ENCODE peak calls at places on chromosomes 2 and 18, in seven cellular contexts. W, A, Z, C, Q, J and T are unnamed samples. For H3K27me3 and H3K36me3, the result is how much of the 10 kb centered on the place peaks cover.

GRCh38 chr18:1306641-1307040 is 402.0 kb downstream of the ADCYAP1 start:
- DNase-seq in W (no peak), A (no peak), Z (no peak), C (no peak), Q (no peak), J (no peak), T (no peak)

GRCh38 chr2:219991116-219991515 is 363.7 kb downstream of the SLC4A3 start:
- DNase-seq in W (no peak), A (no peak), Z (no peak), C (no peak), Q (no peak), J (no peak), T (no peak)

GRCh38 chr18:14577971-14578370 is 34.6 kb upstream of the POTEC start:
- DNase-seq in W (no peak), A (no peak), Z (no peak), C (no peak), Q (no peak), J (no peak), T (no peak)

GRCh38 chr18:13455960-13456471 is 237.5 kb downstream of the LDLRAD4 start:
- DNase-seq in W (no peak), A (no peak), Z (no peak), C (no peak), Q (no peak), J (peak), T (no peak)

GRCh38 chr2:237486819-237487448 is at the start of gene MLPH:
- DNase-seq in W (peak), A (no peak), Z (no peak), C (peak), Q (no peak), J (no peak), T (peak)

GRCh38 chr2:74957886-74958276 is 562 bp upstream of the POLE4 start:
- DNase-seq in W (peak), A (no peak), Z (no peak), C (no peak), Q (no peak), J (no peak), T (no peak)

GRCh38 chr2:64622443-64623231 is 31.1 kb downstream of the SERTAD2 start:
- DNase-seq in W (no peak), A (no peak), Z (no peak), C (no peak), Q (no peak), J (no peak), T (no peak)

GRCh38 chr2:120802161-120802560 is 66.5 kb downstream of the GLI2 start:
- DNase-seq in W (no peak), A (no peak), Z (no peak), C (peak), Q (no peak), J (no peak), T (no peak)

GRCh38 chr18:36977121-36977520 is 148.2 kb downstream of the KIAA1328 start:
- DNase-seq in W (no peak), A (no peak), Z (peak), C (no peak), Q (no peak), J (no peak), T (no peak)

GRCh38 chr2:29225814-29226213 is 110.6 kb downstream of the CLIP4 start:
- DNase-seq in W (no peak), A (no peak), Z (no peak), C (no peak), Q (no peak), J (no peak), T (no peak)
- H3K27me3 ChIP-seq in W (half or more), A (under half), Z (under half), C (under half), Q (under half), J (under half), T (under half)

DNA sequence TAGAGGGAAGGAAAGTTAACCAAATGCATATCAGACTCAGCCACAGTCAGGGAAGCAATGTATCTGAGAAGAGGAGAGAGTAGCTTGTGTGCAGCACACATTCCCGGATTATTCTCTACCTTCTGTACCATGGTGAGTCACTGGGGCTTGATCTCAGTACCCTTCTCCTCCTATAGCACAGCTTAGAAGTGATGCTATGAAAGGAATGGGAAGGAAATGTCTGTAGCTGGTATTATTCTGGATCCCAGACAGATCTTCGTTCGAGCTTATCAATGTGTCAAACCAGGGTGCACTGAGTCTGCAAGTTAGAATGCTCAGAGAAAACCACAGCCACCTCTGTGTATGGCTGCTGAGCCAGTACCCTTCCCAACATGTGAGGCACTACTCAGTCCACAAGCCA is 88.0 kb upstream of the NFU1 start:
- DNase-seq in W (no peak), A (no peak), Z (no peak), C (no peak), Q (no peak), J (no peak), T (no peak)
- H3K36me3 ChIP-seq in W (half or more), A (half or more), Z (under half), C (under half), Q (under half), J (under half), T (under half)

GRCh38 chr2:73376681-73377080 is 9.0 kb upstream of the ALMS1 start:
- DNase-seq in W (no peak), A (no peak), Z (no peak), C (no peak), Q (no peak), J (no peak), T (no peak)
- H3K27me3 ChIP-seq in W (half or more), A (under half), Z (under half), C (under half), Q (under half), J (under half), T (half or more)

GRCh38 chr2:159748089-159748488 is 35.8 kb downstream of the MARCHF7 start:
- DNase-seq in W (no peak), A (no peak), Z (no peak), C (no peak), Q (no peak), J (no peak), T (no peak)
- H3K36me3 ChIP-seq in W (half or more), A (under half), Z (under half), C (under half), Q (half or more), J (under half), T (under half)

GRCh38 chr2:72096181-72096580 is 51.5 kb downstream of the CYP26B1 start:
- DNase-seq in W (no peak), A (no peak), Z (no peak), C (no peak), Q (no peak), J (no peak), T (no peak)
- H3K27me3 ChIP-seq in W (under half), A (under half), Z (under half), C (under half), Q (under half), J (under half), T (under half)

GRCh38 chr2:101026923-101027469 is 24.9 kb downstream of the RPL31 start:
- DNase-seq in W (no peak), A (no peak), Z (no peak), C (no peak), Q (no peak), J (no peak), T (no peak)

GRCh38 chr2:101023327-101024107 is 21.4 kb downstream of the RPL31 start:
- DNase-seq in W (no peak), A (no peak), Z (no peak), C (no peak), Q (no peak), J (no peak), T (no peak)

GRCh38 chr2:101030866-101031554 is 28.9 kb downstream of the RPL31 start:
- DNase-seq in W (no peak), A (no peak), Z (no peak), C (no peak), Q (no peak), J (no peak), T (no peak)

GRCh38 chr2:101026253-101026701 is 24.2 kb downstream of the RPL31 start:
- DNase-seq in W (no peak), A (no peak), Z (no peak), C (no peak), Q (no peak), J (no peak), T (no peak)

DNA sequence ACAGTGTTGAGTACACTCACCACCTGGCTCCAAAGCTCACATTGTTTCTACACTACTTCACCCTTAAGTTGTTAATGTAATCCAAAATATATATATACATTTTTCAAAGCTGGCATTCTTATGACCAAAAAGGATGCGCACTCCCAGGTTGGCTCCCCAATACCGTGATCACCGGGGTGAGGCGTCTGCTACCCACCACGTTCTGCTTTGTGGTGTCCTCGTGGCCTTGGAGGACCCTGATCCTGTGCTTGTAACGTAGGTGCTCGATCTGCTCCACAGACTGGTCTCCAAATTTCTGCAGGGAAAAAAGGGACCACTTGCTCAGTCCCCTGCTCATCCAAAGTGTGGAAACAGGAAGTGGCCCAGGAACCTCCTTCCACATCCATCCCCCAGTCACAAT is 25.8 kb downstream of the RPL31 start:
- DNase-seq in W (no peak), A (no peak), Z (no peak), C (no peak), Q (no peak), J (no peak), T (no peak)
- H3K36me3 ChIP-seq in W (half or more), A (under half), Z (under half), C (under half), Q (under half), J (under half), T (under half)

DNA sequence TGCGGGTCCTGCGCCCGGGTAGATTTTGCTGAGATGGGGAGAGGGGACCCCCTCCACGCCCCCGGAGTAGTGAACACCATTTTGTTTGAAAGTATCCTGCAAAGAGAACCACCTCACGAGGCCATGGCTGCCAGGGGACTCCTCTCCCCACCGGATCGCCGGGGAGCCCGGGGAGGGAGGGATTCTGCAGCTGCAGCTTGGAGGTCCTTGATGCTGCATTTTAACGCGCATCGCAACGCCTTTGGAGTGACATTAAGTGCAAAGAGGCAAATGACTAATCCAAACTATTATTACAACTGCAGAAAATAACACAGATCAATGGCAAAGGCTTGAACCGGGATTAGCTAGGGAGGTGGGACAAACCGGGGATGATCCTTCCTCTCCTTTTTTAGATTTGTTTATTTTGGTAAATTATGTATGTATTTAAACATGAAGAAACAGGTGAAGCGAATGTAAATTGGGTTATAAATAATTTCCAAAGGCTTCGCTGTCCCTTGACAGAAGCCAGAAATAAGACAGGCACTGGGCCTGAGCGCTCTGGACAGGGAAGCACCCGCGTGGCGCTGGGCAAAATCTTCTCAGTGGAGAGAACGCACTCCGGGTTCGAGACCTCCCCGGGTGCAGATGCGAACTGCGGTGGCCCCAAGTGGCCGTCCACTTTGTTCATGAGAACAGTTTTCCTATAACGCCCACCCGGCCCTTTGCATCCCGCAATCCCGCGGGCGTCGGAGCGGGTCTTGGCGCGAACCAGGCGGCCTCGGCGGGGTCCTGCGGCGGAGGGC is 860 bp upstream of the DPYSL5 start:
- DNase-seq in W (no peak), A (no peak), Z (no peak), C (no peak), Q (no peak), J (no peak), T (no peak)
- H3K27me3 ChIP-seq in W (half or more), A (under half), Z (half or more), C (under half), Q (under half), J (under half), T (under half)

GRCh38 chr18:62954341-62954740 is 239.0 kb downstream of the PHLPP1 start:
- DNase-seq in W (no peak), A (no peak), Z (no peak), C (no peak), Q (no peak), J (no peak), T (no peak)

GRCh38 chr18:62957885-62958472 is 242.6 kb downstream of the PHLPP1 start:
- DNase-seq in W (peak), A (no peak), Z (no peak), C (no peak), Q (no peak), J (no peak), T (no peak)

GRCh38 chr18:62964432-62964831 is 249.1 kb downstream of the PHLPP1 start:
- DNase-seq in W (no peak), A (no peak), Z (no peak), C (no peak), Q (no peak), J (no peak), T (no peak)

GRCh38 chr18:62963522-62963921 is 248.2 kb downstream of the PHLPP1 start:
- DNase-seq in W (no peak), A (no peak), Z (no peak), C (no peak), Q (no peak), J (no peak), T (no peak)

GRCh38 chr18:62959481-62959880 is 244.1 kb downstream of the PHLPP1 start:
- DNase-seq in W (no peak), A (no peak), Z (no peak), C (no peak), Q (no peak), J (no peak), T (no peak)
- H3K36me3 ChIP-seq in W (under half), A (under half), Z (under half), C (under half), Q (under half), J (under half), T (under half)